ENCODE peak calls at places on chromosomes 5 and 9, in eight cellular contexts. I is transverse colon, Z is ovary, J is K562, S is sigmoid colon, M is A549, F is HepG2, C is tibial nerve. G is an unnamed sample.

GRCh38 chr9:127905788-127906191 is 6.4 kb upstream of the ST6GALNAC6 start:
- DNase-seq in S (no peak), F (no peak), C (no peak), J (no peak), M (no peak), Z (no peak), I (peak; percentile 63), G (no peak)

GRCh38 chr5:139676951-139677367 is 28.8 kb downstream of the CXXC5 start:
- DNase-seq in S (no peak), I (no peak), F (no peak), J (no peak), C (no peak), Z (no peak), M (no peak), G (no peak)

GRCh38 chr5:62578540-62578939 is at the start of gene LRRC70:
- DNase-seq in C (no peak), M (no peak), Z (no peak), J (peak; percentile 22), I (no peak), F (peak; percentile 74), S (no peak), G (no peak)

GRCh38 chr5:37696190-37697021 is 143.4 kb downstream of the GDNF start:
- DNase-seq in C (no peak), I (no peak), F (peak; percentile 52), Z (no peak), S (no peak), J (no peak), M (no peak), G (no peak)

GRCh38 chr5:173429489-173430150 is 101.4 kb upstream of the STC2 start:
- DNase-seq in J (no peak), Z (no peak), I (no peak), S (no peak), F (no peak), C (no peak), M (no peak), G (no peak)

GRCh38 chr5:18745988-18746615 is 1111.8 kb downstream of the TAF11L14 start:
- DNase-seq in Z (peak; percentile 12), S (no peak), M (peak; percentile 20), F (peak; percentile 45), I (peak; percentile 37), J (no peak), C (no peak), G (peak; percentile 88)

GRCh38 chr5:116502616-116503015 is 72.0 kb downstream of the SEMA6A start:
- DNase-seq in I (no peak), F (no peak), M (no peak), J (no peak), S (peak; percentile 78), C (peak; percentile 8), Z (no peak), G (no peak)

GRCh38 chr5:94994465-94994996 is 290.4 kb downstream of the MCTP1 start:
- DNase-seq in Z (no peak), M (no peak), S (no peak), J (no peak), I (no peak), C (no peak), F (no peak), G (no peak)

GRCh38 chr5:78467744-78468357 is 107.4 kb downstream of the SCAMP1 start:
- DNase-seq in F (peak; percentile 31), I (no peak), Z (no peak), M (peak; percentile 37), C (no peak), S (no peak), J (peak; percentile 34), G (no peak)

GRCh38 chr9:29575219-29575618 is 2001.9 kb upstream of the C9orf72 start:
- DNase-seq in F (no peak), C (no peak), J (no peak), Z (no peak), I (no peak), M (no peak), S (no peak), G (no peak)

GRCh38 chr5:125043781-125044391 is 297.4 kb upstream of the ZNF608 start:
- DNase-seq in M (peak; percentile 40), S (no peak), Z (no peak), J (no peak), C (no peak), I (peak; percentile 23), F (no peak), G (no peak)

GRCh38 chr5:31232273-31232888 is 38.9 kb downstream of the CDH6 start:
- DNase-seq in F (peak; percentile 48), I (no peak), S (no peak), M (peak; percentile 49), J (peak; percentile 39), C (no peak), Z (no peak), G (no peak)

GRCh38 chr5:95864944-95865504 is 42.5 kb upstream of the GLRX start:
- DNase-seq in Z (no peak), C (no peak), F (peak; percentile 99), J (no peak), S (no peak), M (no peak), I (peak; percentile 53), G (no peak)

GRCh38 chr9:134492281-134492691 is 149.3 kb upstream of the COL5A1 start:
- DNase-seq in J (no peak), I (no peak), F (no peak), Z (no peak), M (no peak), C (peak; percentile 38), S (peak; percentile 84), G (no peak)

DNA sequence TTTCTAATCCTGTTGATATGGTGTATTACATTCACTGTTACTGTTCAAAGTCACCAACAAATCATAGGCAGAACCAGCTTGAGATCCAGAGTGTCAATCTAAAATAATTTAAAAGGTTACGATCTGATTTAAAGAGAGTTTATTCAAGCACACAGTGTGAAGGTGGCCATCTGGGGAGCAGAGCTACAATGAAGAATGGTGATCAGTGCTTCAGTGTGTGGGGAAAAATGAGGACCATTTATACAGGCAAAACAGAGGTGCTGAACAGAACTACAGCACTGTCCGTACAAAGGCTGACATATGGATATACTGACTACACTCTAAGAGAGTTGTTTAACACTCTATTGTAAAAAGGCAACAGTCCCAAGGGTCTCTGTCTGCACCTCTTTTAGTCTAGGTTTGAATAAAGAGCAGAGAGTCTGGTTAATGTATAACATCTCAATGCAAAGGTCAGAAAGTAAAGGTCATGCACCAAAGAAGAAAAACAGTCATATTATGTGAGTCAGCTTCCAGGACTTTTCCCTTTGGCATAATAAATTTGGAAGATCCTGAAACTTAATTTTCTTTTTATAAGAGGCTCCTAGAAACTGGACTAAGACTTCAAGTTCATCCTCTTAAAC is 29.7 kb upstream of the TDRD7 start:
- DNase-seq in F (peak; percentile 91), Z (no peak), S (no peak), M (no peak), J (no peak), I (no peak), C (no peak), G (no peak)
- TF ChIP-seq POLR2A in F (peak; percentile 70), Z (no peak), S (no peak), M (no peak), J (no peak), I (no peak), C (no peak), G (no peak)

DNA sequence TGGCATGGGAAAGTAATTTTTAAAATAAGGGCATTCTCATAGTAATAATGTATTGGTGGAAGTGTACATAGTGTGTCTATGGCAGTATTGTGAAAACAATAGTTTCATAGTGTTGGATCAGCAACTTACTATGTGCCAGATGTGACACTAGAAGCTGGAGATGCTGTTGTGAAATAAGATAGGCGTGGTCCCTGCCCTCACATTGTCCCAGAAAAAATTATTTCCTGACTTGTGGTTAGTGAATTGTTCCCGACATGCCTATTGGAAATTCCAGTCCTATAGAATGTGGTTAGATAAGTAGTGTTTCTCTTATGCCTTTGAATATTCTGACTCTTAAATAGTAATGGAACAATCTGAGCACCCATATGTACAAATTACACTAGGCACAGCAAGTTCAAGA is 55.3 kb upstream of the MTAP start:
- DNase-seq in Z (no peak), J (no peak), C (no peak), M (no peak), S (no peak), I (no peak), F (no peak), G (no peak)
- TF ChIP-seq EP300 in Z (no peak), J (no peak), C (peak; percentile 46), M (no peak), S (no peak), I (no peak), F (no peak), G (no peak)

DNA sequence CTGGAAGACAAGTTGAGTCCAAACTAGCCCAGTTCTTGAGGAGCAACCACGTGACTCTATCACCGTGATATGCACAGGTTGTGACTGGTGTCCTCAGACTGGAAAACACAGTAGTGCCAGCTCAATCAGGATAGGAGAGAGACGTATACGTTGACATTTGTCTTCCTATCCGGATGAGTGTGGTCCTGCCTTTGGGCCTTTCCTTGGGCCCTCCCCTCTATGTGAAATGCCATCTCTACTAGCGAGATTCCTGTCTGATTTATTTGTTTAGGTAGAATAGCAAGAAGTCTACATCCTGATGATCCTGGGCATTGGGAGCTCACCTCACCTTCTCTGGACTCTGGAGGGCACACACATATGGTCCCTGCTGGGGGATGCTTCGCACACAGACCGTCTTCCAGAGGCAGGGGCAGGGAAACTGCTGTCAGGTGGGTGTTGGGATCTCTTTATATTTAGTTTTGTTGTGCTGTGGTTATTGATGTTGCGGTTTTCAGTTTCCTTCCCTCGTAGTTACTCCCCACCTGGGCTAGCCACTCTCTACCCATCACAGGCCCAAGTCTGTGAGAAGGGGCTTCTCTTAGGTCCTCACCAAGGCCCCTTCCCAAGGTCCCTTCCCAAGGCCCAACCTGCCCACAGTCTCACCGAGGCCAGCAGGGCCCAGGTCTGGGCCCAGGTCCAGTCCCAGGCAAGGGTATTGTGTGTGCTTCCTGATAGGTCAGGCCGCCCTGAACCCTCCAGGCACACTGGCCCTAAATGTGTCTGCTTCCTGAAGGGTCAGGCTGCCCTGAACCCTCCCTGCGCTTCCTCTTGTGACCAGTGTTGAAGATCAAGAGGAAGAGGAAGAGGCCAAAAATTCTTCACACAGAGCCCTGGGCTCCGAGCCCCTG is 19.0 kb upstream of the SPINK4 start:
- DNase-seq in J (no peak), S (no peak), I (no peak), F (no peak), Z (no peak), C (no peak), M (no peak), G (no peak)
- H3K27ac ChIP-seq in J (no peak overlapping the region), S (no peak overlapping the region), I (no peak overlapping the region), F (no peak overlapping the region), Z (no peak overlapping the region), C (no peak overlapping the region), M (no peak overlapping the region), G (no peak overlapping the region)

DNA sequence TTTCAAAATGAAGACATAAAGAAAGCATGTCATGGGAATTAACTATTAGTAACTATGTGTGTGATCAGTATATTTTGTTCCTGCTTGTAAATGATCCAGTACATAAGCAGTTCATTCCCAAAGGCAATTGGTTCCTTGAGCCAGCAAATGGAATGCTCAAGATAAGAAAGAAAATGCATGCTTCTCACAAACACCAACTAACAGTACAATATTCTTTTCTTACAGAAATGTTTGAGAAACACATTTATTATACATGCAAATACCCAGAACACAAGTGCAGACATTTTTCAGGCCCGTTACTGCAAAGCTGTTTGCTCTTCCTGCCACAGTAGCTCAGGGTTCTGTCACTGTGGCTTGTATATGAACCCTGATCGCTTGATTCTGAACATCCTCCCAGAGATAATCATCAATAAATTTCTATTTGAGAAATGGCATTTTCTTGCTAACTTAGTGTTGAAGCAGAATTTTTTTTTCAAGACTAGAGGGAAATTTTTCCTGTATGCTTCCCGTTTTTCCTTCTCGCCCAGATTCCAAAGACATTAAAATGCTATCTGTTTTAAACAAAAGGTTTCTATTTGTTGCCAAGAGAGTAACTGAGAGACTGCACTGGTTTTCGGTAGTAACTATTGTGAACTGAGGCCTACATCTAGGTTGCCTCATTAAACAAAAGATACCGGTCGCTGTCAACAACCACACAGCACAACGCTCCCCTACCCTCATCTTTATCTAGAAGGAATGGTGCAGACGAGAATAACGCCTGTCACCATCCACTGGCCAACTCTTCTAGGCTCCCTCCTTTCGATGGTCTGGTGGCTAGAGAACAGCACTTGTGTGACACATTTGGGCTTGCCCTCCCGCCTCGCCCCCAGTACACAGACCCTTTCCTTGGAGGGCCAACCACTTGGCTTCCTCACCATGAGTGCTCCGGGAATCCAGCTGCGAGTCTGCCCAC is 1.7 kb downstream of the GNAQ start:
- DNase-seq in J (no peak), C (no peak), I (peak; percentile 14), F (no peak), S (peak; percentile 69), Z (no peak), M (peak; percentile 18), G (no peak)
- TF ChIP-seq POLR2A in J (no peak), C (no peak), I (no peak), F (no peak), S (no peak), Z (no peak), M (no peak), G (no peak)